ENCODE peak calls at places on chromosomes 2 and 18, in six cellular contexts. J, P, N, C, R and T are unnamed samples.

GRCh38 chr2:128285329-128285931 is 33.2 kb downstream of the HS6ST1 start:
- DNase-seq in J (no peak), P (no peak), N (no peak), C (no peak), R (no peak), T (no peak)

GRCh38 chr2:23788100-23788499 is 138.8 kb downstream of the ATAD2B start:
- DNase-seq in J (no peak), P (peak), N (no peak), C (no peak), R (no peak), T (no peak)

GRCh38 chr18:10164241-10165160 is 250.7 kb downstream of the VAPA start:
- DNase-seq in J (no peak), P (no peak), N (no peak), C (no peak), R (no peak), T (no peak)

GRCh38 chr2:147696426-147696825 is 148.4 kb upstream of the ACVR2A start:
- DNase-seq in J (no peak), P (no peak), N (no peak), C (no peak), R (no peak), T (no peak)

GRCh38 chr2:72993147-72993546 is 75.8 kb downstream of the EMX1 start:
- DNase-seq in J (no peak), P (peak), N (peak), C (peak), R (no peak), T (no peak)

GRCh38 chr2:74876081-74876886 is 42.4 kb downstream of the HK2 start:
- DNase-seq in J (no peak), P (peak), N (peak), C (peak), R (no peak), T (no peak)

GRCh38 chr2:157748371-157749132 is 119.9 kb upstream of the ACVR1C start:
- DNase-seq in J (no peak), P (peak), N (no peak), C (peak), R (no peak), T (no peak)

GRCh38 chr2:7706791-7707190 is 789.6 kb downstream of the RNF144A start:
- DNase-seq in J (no peak), P (peak), N (no peak), C (no peak), R (no peak), T (no peak)

GRCh38 chr2:105786231-105787230 is 41.8 kb downstream of the NCK2 start:
- DNase-seq in J (no peak), P (no peak), N (no peak), C (no peak), R (no peak), T (no peak)

GRCh38 chr18:11310476-11311086 is 161.2 kb upstream of the PIEZO2 start:
- DNase-seq in J (peak), P (peak), N (peak), C (peak), R (no peak), T (peak)

GRCh38 chr18:74899554-74899953 is 301.9 kb downstream of the ZNF407 start:
- DNase-seq in J (no peak), P (peak), N (no peak), C (no peak), R (peak), T (no peak)

GRCh38 chr2:50225021-50225928 is 806.7 kb downstream of the NRXN1 start:
- DNase-seq in J (no peak), P (no peak), N (no peak), C (no peak), R (no peak), T (no peak)

GRCh38 chr2:24315669-24316068 is 44.7 kb downstream of the ITSN2 start:
- DNase-seq in J (no peak), P (no peak), N (peak), C (no peak), R (no peak), T (no peak)

GRCh38 chr2:161308178-161308955 is at the start of gene PSMD14:
- DNase-seq in J (peak), P (peak), N (peak), C (peak), R (peak), T (peak)